ENCODE peak calls at places on chromosomes 2 and 18, in nine cellular contexts. R is tibial artery, A is NCI-H2081, H is Calu3, U is nephron progenitor cell, P is EH, O is HTR-8/SVneo, C is lower lobe of right lung, F is HL-60. I is an unnamed sample.

GRCh38 chr2:97961534-97961933 is 34.2 kb downstream of the TMEM131 start:
- DNase-seq in R (no peak), A (no peak), H (no peak), U (no peak), P (no peak), O (no peak), C (no peak), F (no peak), I (no peak)

GRCh38 chr18:11828772-11829432 is 22.3 kb upstream of the CHMP1B start:
- DNase-seq in R (no peak), A (no peak), H (no peak), U (no peak), P (no peak), O (no peak), C (no peak), F (no peak), I (no peak)

GRCh38 chr2:47334356-47335136 is 68.4 kb upstream of the MSH2 start:
- DNase-seq in R (no peak), A (no peak), H (no peak), U (no peak), P (no peak), O (no peak), C (no peak), F (no peak), I (peak)

GRCh38 chr18:50877545-50878265 is 1.2 kb upstream of the ME2 start:
- DNase-seq in R (no peak), A (no peak), H (no peak), U (no peak), P (no peak), O (no peak), C (no peak), F (no peak), I (no peak)

GRCh38 chr2:183678908-183679307 is 554.7 kb downstream of the NUP35 start:
- DNase-seq in R (no peak), A (no peak), H (no peak), U (no peak), P (no peak), O (no peak), C (no peak), F (no peak), I (no peak)

GRCh38 chr2:47034973-47035609 is 119.5 kb upstream of the MCFD2 start:
- DNase-seq in R (no peak), A (no peak), H (peak), U (no peak), P (peak), O (no peak), C (peak), F (peak), I (no peak)

GRCh38 chr2:190343500-190344274 is at the start of gene INPP1:
- DNase-seq in R (peak), A (peak), H (peak), U (peak), P (peak), O (peak), C (peak), F (peak), I (peak)

GRCh38 chr18:48061781-48062570 is 131.5 kb upstream of the SMAD2 start:
- DNase-seq in R (peak), A (no peak), H (no peak), U (no peak), P (no peak), O (no peak), C (no peak), F (no peak), I (no peak)

GRCh38 chr2:241859436-241860183 is 916 bp upstream of the PDCD1 start:
- DNase-seq in R (peak), A (no peak), H (no peak), U (peak), P (peak), O (no peak), C (peak), F (no peak), I (no peak)

GRCh38 chr2:118835739-118836410 is 11.6 kb downstream of the EN1 start:
- DNase-seq in R (no peak), A (no peak), H (peak), U (no peak), P (no peak), O (no peak), C (no peak), F (no peak), I (peak)

GRCh38 chr18:37639846-37640245 is 74.2 kb upstream of the CELF4 start:
- DNase-seq in R (no peak), A (no peak), H (no peak), U (no peak), P (no peak), O (no peak), C (no peak), F (no peak), I (no peak)

GRCh38 chr2:46336560-46336959 is 39.4 kb downstream of the EPAS1 start:
- DNase-seq in R (no peak), A (no peak), H (no peak), U (no peak), P (peak), O (no peak), C (no peak), F (no peak), I (no peak)

GRCh38 chr18:3604626-3605408 is 154.8 kb downstream of the TGIF1 start:
- DNase-seq in R (no peak), A (no peak), H (peak), U (no peak), P (peak), O (no peak), C (no peak), F (peak), I (peak)

GRCh38 chr2:238169021-238169707 is 10.4 kb downstream of the ERFE start:
- DNase-seq in R (peak), A (no peak), H (no peak), U (no peak), P (peak), O (no peak), C (no peak), F (no peak), I (no peak)

GRCh38 chr2:42804338-42804737 is 12.0 kb upstream of the HAAO start:
- DNase-seq in R (no peak), A (no peak), H (no peak), U (no peak), P (peak), O (no peak), C (no peak), F (peak), I (no peak)

GRCh38 chr2:221581986-221582385 is 9.9 kb upstream of the EPHA4 start:
- DNase-seq in R (no peak), A (no peak), H (no peak), U (no peak), P (no peak), O (no peak), C (no peak), F (no peak), I (no peak)

GRCh38 chr18:74310411-74310810 is 5.2 kb upstream of the C18orf63 start:
- DNase-seq in R (no peak), A (no peak), H (no peak), U (no peak), P (peak), O (peak), C (no peak), F (no peak), I (no peak)

GRCh38 chr18:44229693-44230108 is 451.0 kb upstream of the SETBP1 start:
- DNase-seq in R (peak), A (no peak), H (no peak), U (no peak), P (peak), O (no peak), C (peak), F (no peak), I (no peak)

GRCh38 chr2:235521844-235522243 is 28.0 kb downstream of the AGAP1 start:
- DNase-seq in R (no peak), A (peak), H (no peak), U (no peak), P (no peak), O (no peak), C (no peak), F (no peak), I (no peak)

GRCh38 chr2:142535311-142535710 is 342.2 kb upstream of the KYNU start:
- DNase-seq in R (no peak), A (no peak), H (no peak), U (no peak), P (no peak), O (no peak), C (no peak), F (no peak), I (no peak)

GRCh38 chr18:47168913-47169312 is 7.3 kb downstream of the IER3IP1 start:
- DNase-seq in R (no peak), A (no peak), H (no peak), U (no peak), P (no peak), O (no peak), C (no peak), F (no peak), I (no peak)

GRCh38 chr2:241126771-241127202 is 22.5 kb downstream of the PASK start:
- DNase-seq in R (peak), A (no peak), H (no peak), U (no peak), P (no peak), O (no peak), C (peak), F (no peak), I (no peak)

GRCh38 chr18:8793445-8794132 is 88.2 kb downstream of the MTCL1 start:
- DNase-seq in R (no peak), A (no peak), H (no peak), U (no peak), P (no peak), O (no peak), C (no peak), F (no peak), I (no peak)

GRCh38 chr2:98901291-98901690 is 34.7 kb downstream of the CRACDL start:
- DNase-seq in R (no peak), A (no peak), H (no peak), U (no peak), P (no peak), O (no peak), C (no peak), F (no peak), I (no peak)

GRCh38 chr2:64354857-64355680 is 98.9 kb upstream of the LGALSL start:
- DNase-seq in R (no peak), A (no peak), H (no peak), U (no peak), P (peak), O (peak), C (no peak), F (no peak), I (no peak)

GRCh38 chr2:46813046-46813445 is 102.6 kb downstream of the MCFD2 start:
- DNase-seq in R (peak), A (no peak), H (no peak), U (no peak), P (no peak), O (no peak), C (no peak), F (no peak), I (no peak)

GRCh38 chr2:218152777-218153176 is 14.0 kb downstream of the CXCR1 start:
- DNase-seq in R (no peak), A (no peak), H (peak), U (no peak), P (no peak), O (no peak), C (no peak), F (no peak), I (no peak)

GRCh38 chr2:231877533-231878456 is 48.4 kb downstream of the NPPC start:
- DNase-seq in R (no peak), A (no peak), H (peak), U (no peak), P (peak), O (peak), C (no peak), F (no peak), I (no peak)

GRCh38 chr2:157185828-157186227 is 71.7 kb upstream of the GALNT5 start:
- DNase-seq in R (no peak), A (no peak), H (no peak), U (no peak), P (peak), O (no peak), C (no peak), F (no peak), I (no peak)

GRCh38 chr2:119958642-119959268 is 54.1 kb upstream of the EPB41L5 start:
- DNase-seq in R (no peak), A (no peak), H (no peak), U (no peak), P (peak), O (no peak), C (no peak), F (no peak), I (no peak)

GRCh38 chr2:150410809-150411208 is 76.7 kb downstream of the RND3 start:
- DNase-seq in R (no peak), A (no peak), H (peak), U (peak), P (peak), O (peak), C (no peak), F (no peak), I (peak)

GRCh38 chr2:36352711-36353110 is 2.9 kb upstream of the CRIM1 start:
- DNase-seq in R (no peak), A (no peak), H (no peak), U (no peak), P (peak), O (no peak), C (no peak), F (no peak), I (no peak)

GRCh38 chr2:154836622-154837021 is 138.1 kb downstream of the KCNJ3 start:
- DNase-seq in R (no peak), A (peak), H (no peak), U (no peak), P (no peak), O (no peak), C (no peak), F (no peak), I (no peak)

GRCh38 chr2:96452054-96452453 is 53.1 kb downstream of the NEURL3 start:
- DNase-seq in R (no peak), A (no peak), H (no peak), U (no peak), P (no peak), O (no peak), C (no peak), F (no peak), I (peak)

GRCh38 chr2:158600155-158600802 is 143.5 kb downstream of the PKP4 start:
- DNase-seq in R (peak), A (no peak), H (peak), U (no peak), P (peak), O (peak), C (no peak), F (no peak), I (no peak)